ENCODE peak calls at places on chromosomes 4 and X, in five cellular contexts. M is H9, V is suprapubic skin, Q is kidney, W is Panc1. K is an unnamed sample.
A peak's percentile ranks its signal among the peaks of the same experiment; 100 is the strongest.

GRCh38 chr4:168357941-168358340 is 39.4 kb upstream of the DDX60 start:
- DNase-seq in W (no peak), V (no peak), Q (no peak), M (no peak), K (peak; percentile 27)

GRCh38 chr4:5539584-5539983 is 168.8 kb downstream of the EVC2 start:
- DNase-seq in V (no peak), M (no peak), W (no peak), Q (no peak), K (no peak)

GRCh38 chrX:70476934-70477733 is 32.5 kb downstream of the DLG3 start:
- DNase-seq in V (no peak), M (peak; percentile 68), Q (peak; percentile 83), W (no peak), K (no peak)

GRCh38 chrX:22855693-22856092 is 144.1 kb upstream of the DDX53 start:
- DNase-seq in M (no peak), Q (no peak), W (no peak), V (no peak), K (no peak)

GRCh38 chr4:136009258-136009832 is 1522.9 kb downstream of the PCDH18 start:
- DNase-seq in W (no peak), V (no peak), M (no peak), Q (no peak), K (no peak)

GRCh38 chr4:149409186-149410056 is 406.2 kb downstream of the IQCM start:
- DNase-seq in W (no peak), V (peak; percentile 65), M (no peak), Q (peak; percentile 35), K (peak; percentile 57)

GRCh38 chr4:29867412-29867811 is 852.8 kb upstream of the PCDH7 start:
- DNase-seq in Q (no peak), W (no peak), V (no peak), M (no peak), K (no peak)

GRCh38 chr4:25677943-25678342 is 22.3 kb downstream of the SLC34A2 start:
- DNase-seq in M (no peak), W (no peak), Q (peak; percentile 38), V (no peak), K (no peak)

GRCh38 chrX:129642641-129643040 is 12.1 kb downstream of the APLN start:
- DNase-seq in Q (no peak), W (no peak), M (no peak), V (no peak), K (no peak)

GRCh38 chrX:1239681-1240142 is 27.3 kb upstream of the CRLF2 start:
- DNase-seq in V (peak; percentile 85), W (no peak), Q (peak; percentile 82), M (no peak), K (no peak)

GRCh38 chr4:33340168-33340567 is 2620.0 kb downstream of the PCDH7 start:
- DNase-seq in V (no peak), W (no peak), M (no peak), Q (no peak), K (no peak)

GRCh38 chr4:147355849-147356248 is 125.0 kb upstream of the EDNRA start:
- DNase-seq in Q (no peak), V (no peak), W (no peak), M (no peak), K (no peak)

GRCh38 chr4:108483077-108483476 is 137.3 kb upstream of the RPL34 start:
- DNase-seq in M (no peak), V (no peak), W (no peak), Q (no peak), K (no peak)

GRCh38 chr4:13537011-13537831 is 7.1 kb downstream of the NKX3-2 start:
- DNase-seq in Q (no peak), V (no peak), W (no peak), M (no peak), K (no peak)

GRCh38 chr4:152485726-152486276 is 50.1 kb downstream of the FBXW7 start:
- DNase-seq in V (no peak), Q (no peak), W (peak; percentile 45), M (no peak), K (no peak)

GRCh38 chr4:53510981-53511380 is 80.3 kb downstream of the LNX1 start:
- DNase-seq in M (no peak), Q (no peak), W (no peak), V (no peak), K (no peak)

GRCh38 chrX:23883737-23884354 is 23.9 kb downstream of the APOO start:
- DNase-seq in M (no peak), W (no peak), Q (no peak), V (no peak), K (peak; percentile 18)

GRCh38 chr4:142961866-142962265 is 115.8 kb upstream of the INPP4B start:
- DNase-seq in W (no peak), M (no peak), V (no peak), Q (no peak), K (no peak)

GRCh38 chr4:41334182-41334581 is 77.5 kb downstream of the UCHL1 start:
- DNase-seq in V (no peak), W (no peak), M (no peak), Q (no peak), K (no peak)

GRCh38 chr4:16026155-16026761 is 57.6 kb downstream of the PROM1 start:
- DNase-seq in V (no peak), M (no peak), Q (no peak), W (peak; percentile 27), K (no peak)

GRCh38 chr4:152468408-152468807 is 67.5 kb downstream of the FBXW7 start:
- DNase-seq in Q (no peak), W (no peak), V (no peak), M (no peak), K (no peak)

GRCh38 chrX:19107035-19107434 is 15.2 kb downstream of the ADGRG2 start:
- DNase-seq in W (no peak), M (peak; percentile 83), Q (no peak), V (no peak), K (no peak)

GRCh38 chr4:12973522-12973921 is 510.6 kb downstream of the RAB28 start:
- DNase-seq in Q (no peak), M (no peak), W (no peak), V (no peak), K (no peak)

GRCh38 chrX:10525381-10525780 is 95.0 kb downstream of the MID1 start:
- DNase-seq in V (no peak), Q (no peak), M (no peak), W (no peak), K (no peak)

GRCh38 chrX:38277136-38277535 is 50.2 kb downstream of the RPGR start:
- DNase-seq in M (no peak), V (no peak), W (no peak), Q (no peak), K (no peak)

GRCh38 chr4:119010909-119011606 is 122.4 kb downstream of the SYNPO2 start:
- DNase-seq in M (no peak), V (no peak), W (no peak), Q (no peak), K (no peak)

GRCh38 chrX:94961730-94962129 is 1287.7 kb downstream of the FAM133A start:
- DNase-seq in M (no peak), Q (no peak), V (no peak), W (no peak), K (no peak)

GRCh38 chr4:74539043-74539790 is 94.3 kb downstream of the AREG start:
- DNase-seq in W (no peak), M (no peak), Q (no peak), V (no peak), K (no peak)

GRCh38 chr4:129641179-129641578 is 545.2 kb downstream of the C4orf33 start:
- DNase-seq in M (peak; percentile 62), W (peak; percentile 35), V (no peak), Q (no peak), K (peak; percentile 3)

GRCh38 chr4:103429283-103429682 is 231.1 kb upstream of the CENPE start:
- DNase-seq in M (peak; percentile 89), V (no peak), Q (no peak), W (no peak), K (no peak)

GRCh38 chr4:111066001-111066400 is 443.1 kb upstream of the PITX2 start:
- DNase-seq in M (no peak), Q (no peak), W (no peak), V (no peak), K (no peak)

GRCh38 chr4:89586318-89586717 is 250.6 kb downstream of the SNCA start:
- DNase-seq in Q (no peak), M (no peak), V (no peak), W (no peak), K (no peak)

GRCh38 chrX:6526564-6526963 is 8.4 kb downstream of the VCX3A start:
- DNase-seq in V (no peak), W (no peak), M (no peak), Q (no peak), K (no peak)

GRCh38 chr4:965766-966134 is 7.6 kb downstream of the DGKQ start:
- DNase-seq in W (no peak), M (no peak), Q (peak; percentile 68), V (no peak), K (no peak)

GRCh38 chr4:963276-964225 is 9.8 kb downstream of the DGKQ start:
- DNase-seq in W (no peak), Q (peak; percentile 69), V (peak; percentile 65), M (no peak), K (no peak)

GRCh38 chr4:966266-967112 is 6.9 kb downstream of the DGKQ start:
- DNase-seq in Q (peak; percentile 80), V (no peak), W (no peak), M (no peak), K (no peak)

GRCh38 chr4:964346-965025 is 8.9 kb downstream of the DGKQ start:
- DNase-seq in W (no peak), Q (peak; percentile 64), V (peak; percentile 64), M (no peak), K (no peak)

GRCh38 chr4:965048-965765 is 8.2 kb downstream of the DGKQ start:
- DNase-seq in M (no peak), Q (peak; percentile 68), V (no peak), W (no peak), K (no peak)
- TF ChIP-seq CTCF in M (no peak), Q (no peak), V (no peak), W (no peak), K (no peak)

DNA sequence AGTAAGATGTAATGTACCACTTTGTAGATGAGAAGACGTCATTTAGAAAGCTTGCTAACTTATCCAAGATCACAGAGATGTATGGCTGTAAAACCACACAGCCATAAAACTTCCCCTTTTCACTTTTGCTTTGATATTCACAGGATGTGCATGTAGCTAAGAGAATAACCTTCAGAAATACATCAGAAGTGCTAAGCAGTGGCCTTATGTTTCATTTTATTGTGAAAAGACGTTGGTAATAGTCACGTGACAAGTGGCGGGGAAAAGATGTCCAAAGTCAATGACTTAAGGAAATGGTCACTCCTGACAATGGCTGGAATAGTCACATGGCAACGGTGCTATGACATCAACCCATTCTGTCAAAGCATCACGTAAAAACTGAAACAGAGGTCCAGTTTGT is 12.9 kb upstream of the WDR17 start:
- DNase-seq in W (no peak), M (no peak), Q (no peak), V (no peak), K (no peak)
- TF ChIP-seq CTCF in W (no peak), M (no peak), Q (no peak), V (no peak), K (no peak)

GRCh38 chr4:20428410-20429160 is 176.9 kb downstream of the SLIT2 start:
- DNase-seq in V (no peak), Q (no peak), M (no peak), W (no peak), K (no peak)
- TF ChIP-seq CTCF in V (no peak), Q (no peak), M (peak; percentile 49), W (peak; percentile 22), K (peak; percentile 17)

DNA sequence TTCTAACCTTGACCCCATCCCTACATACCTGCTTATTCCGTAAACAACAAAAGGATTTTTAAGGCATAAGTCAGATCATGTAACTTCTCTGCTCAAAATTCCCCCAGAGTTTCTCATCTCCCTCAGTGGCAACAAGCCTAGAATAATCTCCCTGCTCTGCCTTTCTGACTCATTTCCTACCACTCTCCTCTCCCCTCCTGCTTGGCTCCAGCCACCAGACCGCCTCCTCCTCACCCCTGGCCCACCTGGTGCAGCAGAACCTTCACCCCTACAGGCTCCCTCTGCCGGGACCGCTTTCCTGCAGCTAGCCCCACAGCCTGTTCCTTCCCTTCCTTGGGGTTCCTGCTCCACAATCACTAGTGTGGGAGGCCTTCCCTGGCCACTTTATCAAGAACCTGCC is 32.1 kb downstream of the TSPAN5 start:
- DNase-seq in M (peak; percentile 70), Q (no peak), W (peak; percentile 88), V (no peak), K (peak; percentile 47)
- TF ChIP-seq CTCF in M (no peak), Q (no peak), W (peak; percentile 22), V (no peak), K (no peak)